ENCODE peak calls at places on chromosomes 16 and 17, in ten cellular contexts. V is tibial artery; Y is fibroblast of pulmonary artery; K is tibial nerve; J is fibroblast of mammary gland; Q is cardiac muscle cell; U is heart right ventricle; F is CD4-positive, alpha-beta T cell; L is IMR-90; A is ovary. E is an unnamed sample.

GRCh38 chr16:87628940-87629339 is 26.6 kb downstream of the JPH3 start:
- DNase-seq in V (no peak), Y (peak; percentile 16), K (no peak), J (peak; percentile 47), Q (peak; percentile 3), U (no peak), F (no peak), L (peak; percentile 28), A (no peak), E (peak; percentile 57)

GRCh38 chr17:5769936-5770335 is 185.6 kb upstream of the NLRP1 start:
- DNase-seq in V (no peak), Y (no peak), K (no peak), J (no peak), Q (no peak), U (no peak), F (no peak), L (no peak), A (no peak), E (no peak)

GRCh38 chr16:20610892-20611349 is 34.8 kb upstream of the ACSM2B start:
- DNase-seq in V (no peak), Y (no peak), K (no peak), J (no peak), Q (no peak), U (no peak), F (no peak), L (no peak), A (no peak), E (no peak)

GRCh38 chr17:40727447-40728231 is 24.1 kb upstream of the KRT24 start:
- DNase-seq in V (no peak), Y (peak; percentile 13), K (peak; percentile 47), J (peak; percentile 32), Q (peak; percentile 22), U (no peak), F (no peak), L (peak; percentile 4), A (no peak), E (no peak)

GRCh38 chr17:63955232-63955631 is 17.5 kb downstream of the SCN4A start:
- DNase-seq in V (no peak), Y (no peak), K (no peak), J (no peak), Q (no peak), U (no peak), F (no peak), L (no peak), A (no peak), E (no peak)

GRCh38 chr16:12213180-12213579 is 236.6 kb downstream of the SNX29 start:
- DNase-seq in V (no peak), Y (no peak), K (no peak), J (no peak), Q (no peak), U (no peak), F (no peak), L (no peak), A (no peak), E (no peak)

GRCh38 chr16:3879258-3879886 is 1.1 kb downstream of the CREBBP start:
- DNase-seq in V (no peak), Y (no peak), K (no peak), J (no peak), Q (no peak), U (peak; percentile 28), F (no peak), L (no peak), A (no peak), E (no peak)

GRCh38 chr16:72013389-72013788 is 4.8 kb downstream of the DHODH start:
- DNase-seq in V (no peak), Y (peak; percentile 42), K (no peak), J (peak; percentile 51), Q (peak; percentile 74), U (no peak), F (no peak), L (peak; percentile 5), A (peak; percentile 57), E (no peak)

GRCh38 chr17:73261952-73262675 is 434 bp upstream of the CPSF4L start:
- DNase-seq in V (no peak), Y (no peak), K (no peak), J (no peak), Q (no peak), U (no peak), F (no peak), L (no peak), A (peak; percentile 57), E (no peak)

GRCh38 chr16:20928774-20929411 is 28.3 kb downstream of the LYRM1 start:
- DNase-seq in V (no peak), Y (no peak), K (no peak), J (peak; percentile 83), Q (no peak), U (no peak), F (no peak), L (no peak), A (no peak), E (no peak)

GRCh38 chr16:56269824-56270684 is 78.8 kb downstream of the GNAO1 start:
- DNase-seq in V (peak; percentile 48), Y (peak; percentile 63), K (no peak), J (peak; percentile 11), Q (peak; percentile 70), U (peak; percentile 38), F (no peak), L (peak; percentile 86), A (no peak), E (peak; percentile 80)

GRCh38 chr17:3879591-3880417 is 13.0 kb downstream of the CAMKK1 start:
- DNase-seq in V (no peak), Y (no peak), K (no peak), J (no peak), Q (no peak), U (no peak), F (no peak), L (no peak), A (peak; percentile 21), E (no peak)

GRCh38 chr16:67396159-67396774 is 3.0 kb upstream of the TPPP3 start:
- DNase-seq in V (peak; percentile 73), Y (peak; percentile 65), K (peak; percentile 58), J (peak; percentile 69), Q (peak; percentile 64), U (peak; percentile 92), F (no peak), L (peak; percentile 78), A (peak; percentile 60), E (peak; percentile 94)

GRCh38 chr17:57987582-57988300 is at the start of gene VEZF1:
- DNase-seq in V (peak; percentile 65), Y (peak; percentile 59), K (peak; percentile 41), J (peak; percentile 44), Q (peak; percentile 78), U (peak; percentile 79), F (peak; percentile 78), L (peak; percentile 44), A (peak; percentile 87), E (peak; percentile 41)

GRCh38 chr17:55420067-55420775 is 1.4 kb downstream of the MMD start:
- DNase-seq in V (no peak), Y (no peak), K (no peak), J (no peak), Q (no peak), U (peak; percentile 21), F (no peak), L (no peak), A (no peak), E (no peak)

GRCh38 chr17:17789828-17790672 is 46.7 kb downstream of the SREBF1 start:
- DNase-seq in V (no peak), Y (no peak), K (no peak), J (no peak), Q (no peak), U (no peak), F (no peak), L (no peak), A (no peak), E (no peak)

GRCh38 chr17:48047113-48047740 is 932 bp upstream of the NFE2L1 start:
- DNase-seq in V (no peak), Y (no peak), K (no peak), J (peak; percentile 25), Q (no peak), U (no peak), F (no peak), L (no peak), A (no peak), E (no peak)

GRCh38 chr17:19237389-19238166 is 412 bp downstream of the EPN2 start:
- DNase-seq in V (peak; percentile 37), Y (no peak), K (no peak), J (no peak), Q (no peak), U (peak; percentile 50), F (peak; percentile 2), L (no peak), A (no peak), E (peak; percentile 29)

GRCh38 chr16:8194795-8195194 is 395.5 kb downstream of the TMEM114 start:
- DNase-seq in V (no peak), Y (no peak), K (no peak), J (no peak), Q (no peak), U (no peak), F (no peak), L (no peak), A (no peak), E (no peak)
- TF ChIP-seq CTCF in V (no peak), Y (no peak), K (no peak), J (no peak), Q (no peak), U (peak; percentile 15), F (no peak), L (no peak), A (no peak), E (peak; percentile 34)

DNA sequence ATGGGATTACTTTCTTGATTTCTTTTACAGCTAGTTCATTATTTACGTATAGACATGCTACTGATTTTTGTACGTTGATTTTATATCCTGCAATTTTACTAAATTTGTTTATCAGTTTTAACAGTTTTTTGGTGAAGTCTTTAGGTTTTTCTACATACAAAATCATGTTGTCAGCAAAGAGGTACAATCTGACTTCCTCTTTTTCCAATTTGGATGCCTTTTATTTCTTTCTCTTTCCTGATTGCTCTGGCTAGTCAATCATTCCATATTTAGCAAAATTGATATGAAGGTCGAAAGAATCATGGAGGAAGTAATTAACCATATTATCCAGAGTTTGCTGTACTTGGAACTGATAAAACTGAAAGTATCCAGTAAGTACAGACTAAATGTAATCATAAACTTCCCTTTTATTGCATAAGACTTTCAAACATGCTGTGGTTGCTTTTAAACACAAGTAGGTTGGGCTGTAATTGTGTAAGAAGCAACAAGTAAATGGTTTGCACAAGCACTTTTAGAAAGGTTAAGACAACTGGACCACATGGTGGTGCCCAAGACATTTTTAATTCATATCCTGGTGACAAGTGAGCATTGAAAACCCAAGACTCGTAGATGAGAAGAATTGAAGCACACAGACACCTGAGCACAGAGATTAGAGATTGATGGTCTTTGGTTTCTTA is 8.4 kb downstream of the GDE1 start:
- DNase-seq in V (no peak), Y (peak; percentile 41), K (no peak), J (no peak), Q (peak; percentile 56), U (no peak), F (no peak), L (peak; percentile 29), A (no peak), E (no peak)
- TF ChIP-seq CTCF in V (no peak), Y (no peak), K (no peak), J (no peak), Q (no peak), U (no peak), F (no peak), L (no peak), A (no peak), E (no peak)

GRCh38 chr16:60458255-60458654 is 1578.0 kb downstream of the CDH8 start:
- DNase-seq in V (no peak), Y (no peak), K (no peak), J (no peak), Q (no peak), U (no peak), F (no peak), L (no peak), A (no peak), E (no peak)
- TF ChIP-seq CTCF in V (no peak), Y (no peak), K (no peak), J (no peak), Q (no peak), U (no peak), F (no peak), L (no peak), A (no peak), E (no peak)

GRCh38 chr16:27748868-27749546 is 199.1 kb downstream of the KATNIP start:
- DNase-seq in V (peak; percentile 33), Y (peak; percentile 65), K (peak; percentile 43), J (peak; percentile 81), Q (peak; percentile 66), U (peak; percentile 20), F (peak; percentile 19), L (peak; percentile 84), A (no peak), E (peak; percentile 95)
- TF ChIP-seq CTCF in V (no peak), Y (peak; percentile 19), K (peak; percentile 31), J (peak; percentile 5), Q (peak; percentile 34), U (no peak), F (peak; percentile 25), L (peak; percentile 8), A (no peak), E (peak; percentile 57)

E was measured in HFFc6.